ENCODE peak calls at places on chromosomes 12 and 14, in four cellular contexts. One of them, this sample, is unnamed.

GRCh38 chr12:6016756-6017155 is 71.7 kb upstream of the ANO2 start:
- DNase-seq in dorsolateral prefrontal cortex: no peak
- DNase-seq in central memory CD4-positive, alpha-beta T cell: no peak
- DNase-seq in GM20000: no peak
- DNase-seq in this sample: no peak

GRCh38 chr12:69948874-69949273 is 123.8 kb downstream of the MYRFL start:
- DNase-seq in dorsolateral prefrontal cortex: no peak
- DNase-seq in central memory CD4-positive, alpha-beta T cell: no peak
- DNase-seq in GM20000: no peak
- DNase-seq in this sample: no peak

GRCh38 chr12:85856966-85857365 is 17.1 kb upstream of the NTS start:
- DNase-seq in dorsolateral prefrontal cortex: no peak
- DNase-seq in central memory CD4-positive, alpha-beta T cell: no peak
- DNase-seq in GM20000: no peak
- DNase-seq in this sample: no peak

GRCh38 chr14:55874785-55875184 is 243.4 kb upstream of the PELI2 start:
- DNase-seq in dorsolateral prefrontal cortex: no peak
- DNase-seq in central memory CD4-positive, alpha-beta T cell: no peak
- DNase-seq in GM20000: no peak
- DNase-seq in this sample: no peak

GRCh38 chr12:1633459-1633858 is 4.4 kb downstream of the WNT5B start:
- DNase-seq in dorsolateral prefrontal cortex: no peak
- DNase-seq in central memory CD4-positive, alpha-beta T cell: no peak
- DNase-seq in GM20000: no peak
- DNase-seq in this sample: no peak

GRCh38 chr12:119117936-119118335 is 60.8 kb upstream of the HSPB8 start:
- DNase-seq in dorsolateral prefrontal cortex: no peak
- DNase-seq in central memory CD4-positive, alpha-beta T cell: no peak
- DNase-seq in GM20000: no peak
- DNase-seq in this sample: no peak

GRCh38 chr12:119592232-119592631 is 1.3 kb upstream of the TMEM233 start:
- DNase-seq in dorsolateral prefrontal cortex: no peak
- DNase-seq in central memory CD4-positive, alpha-beta T cell: no peak
- DNase-seq in GM20000: no peak
- DNase-seq in this sample: no peak

GRCh38 chr14:103910262-103910935 is 17.9 kb upstream of the TDRD9 start:
- DNase-seq in dorsolateral prefrontal cortex: peak
- DNase-seq in central memory CD4-positive, alpha-beta T cell: peak
- DNase-seq in GM20000: peak
- DNase-seq in this sample: peak

GRCh38 chr14:95505030-95505589 is 11.3 kb downstream of the SYNE3 start:
- DNase-seq in dorsolateral prefrontal cortex: no peak
- DNase-seq in central memory CD4-positive, alpha-beta T cell: no peak
- DNase-seq in GM20000: no peak
- DNase-seq in this sample: no peak

GRCh38 chr14:31270196-31270772 is 62.7 kb upstream of the HECTD1 start:
- DNase-seq in dorsolateral prefrontal cortex: no peak
- DNase-seq in central memory CD4-positive, alpha-beta T cell: no peak
- DNase-seq in GM20000: no peak
- DNase-seq in this sample: no peak

GRCh38 chr12:9910716-9911421 is 21.3 kb downstream of the CLEC2A start:
- DNase-seq in dorsolateral prefrontal cortex: no peak
- DNase-seq in central memory CD4-positive, alpha-beta T cell: no peak
- DNase-seq in GM20000: no peak
- DNase-seq in this sample: no peak

GRCh38 chr12:115450710-115451109 is 766.7 kb upstream of the TBX3 start:
- DNase-seq in dorsolateral prefrontal cortex: no peak
- DNase-seq in central memory CD4-positive, alpha-beta T cell: no peak
- DNase-seq in GM20000: no peak
- DNase-seq in this sample: no peak

GRCh38 chr12:51171884-51172514 is 936 bp downstream of the TFCP2 start:
- DNase-seq in dorsolateral prefrontal cortex: no peak
- DNase-seq in central memory CD4-positive, alpha-beta T cell: peak
- DNase-seq in GM20000: peak
- DNase-seq in this sample: no peak

GRCh38 chr14:30725763-30726162 is 103.6 kb downstream of the SCFD1 start:
- DNase-seq in dorsolateral prefrontal cortex: no peak
- DNase-seq in central memory CD4-positive, alpha-beta T cell: no peak
- DNase-seq in GM20000: no peak
- DNase-seq in this sample: no peak

GRCh38 chr14:89299587-89299986 is 117.4 kb downstream of the FOXN3 start:
- DNase-seq in dorsolateral prefrontal cortex: no peak
- DNase-seq in central memory CD4-positive, alpha-beta T cell: no peak
- DNase-seq in GM20000: no peak
- DNase-seq in this sample: no peak

GRCh38 chr14:32078794-32079663 is 1.9 kb downstream of the ARHGAP5 start:
- DNase-seq in dorsolateral prefrontal cortex: no peak
- DNase-seq in central memory CD4-positive, alpha-beta T cell: no peak
- DNase-seq in GM20000: no peak
- DNase-seq in this sample: no peak

GRCh38 chr12:49946497-49946896 is 4.0 kb upstream of the AQP2 start:
- DNase-seq in dorsolateral prefrontal cortex: no peak
- DNase-seq in central memory CD4-positive, alpha-beta T cell: no peak
- DNase-seq in GM20000: no peak
- DNase-seq in this sample: no peak

GRCh38 chr12:82650627-82651337 is 35.9 kb upstream of the TMTC2 start:
- DNase-seq in dorsolateral prefrontal cortex: no peak
- DNase-seq in central memory CD4-positive, alpha-beta T cell: peak
- DNase-seq in GM20000: peak
- DNase-seq in this sample: peak

GRCh38 chr14:95833429-95833828 is 43.2 kb upstream of the TUNAR start:
- DNase-seq in dorsolateral prefrontal cortex: no peak
- DNase-seq in central memory CD4-positive, alpha-beta T cell: no peak
- DNase-seq in GM20000: no peak
- DNase-seq in this sample: no peak

GRCh38 chr14:100498068-100498467 is 89.1 kb downstream of the BEGAIN start:
- DNase-seq in dorsolateral prefrontal cortex: no peak
- DNase-seq in central memory CD4-positive, alpha-beta T cell: no peak
- DNase-seq in GM20000: no peak
- DNase-seq in this sample: no peak

GRCh38 chr12:124379379-124379937 is 84.6 kb downstream of the RFLNA start:
- DNase-seq in dorsolateral prefrontal cortex: no peak
- DNase-seq in central memory CD4-positive, alpha-beta T cell: no peak
- DNase-seq in GM20000: no peak
- DNase-seq in this sample: no peak

GRCh38 chr12:59357811-59358210 is 238.0 kb upstream of the SLC16A7 start:
- DNase-seq in dorsolateral prefrontal cortex: no peak
- DNase-seq in central memory CD4-positive, alpha-beta T cell: no peak
- DNase-seq in GM20000: no peak
- DNase-seq in this sample: no peak

GRCh38 chr12:49198431-49199155 is 9.7 kb upstream of the TUBA1A start:
- DNase-seq in dorsolateral prefrontal cortex: peak
- DNase-seq in central memory CD4-positive, alpha-beta T cell: no peak
- DNase-seq in GM20000: no peak
- DNase-seq in this sample: no peak

GRCh38 chr12:6032726-6033125 is 87.7 kb upstream of the ANO2 start:
- DNase-seq in dorsolateral prefrontal cortex: no peak
- DNase-seq in central memory CD4-positive, alpha-beta T cell: no peak
- DNase-seq in GM20000: no peak
- DNase-seq in this sample: no peak

GRCh38 chr14:86321151-86321550 is 791.2 kb downstream of the FLRT2 start:
- DNase-seq in dorsolateral prefrontal cortex: no peak
- DNase-seq in central memory CD4-positive, alpha-beta T cell: no peak
- DNase-seq in GM20000: no peak
- DNase-seq in this sample: no peak

GRCh38 chr12:131381716-131382430 is 329.0 kb upstream of the SFSWAP start:
- DNase-seq in dorsolateral prefrontal cortex: no peak
- DNase-seq in central memory CD4-positive, alpha-beta T cell: no peak
- DNase-seq in GM20000: no peak
- DNase-seq in this sample: no peak

GRCh38 chr12:89135976-89136634 is 216.2 kb downstream of the DUSP6 start:
- DNase-seq in dorsolateral prefrontal cortex: no peak
- DNase-seq in central memory CD4-positive, alpha-beta T cell: no peak
- DNase-seq in GM20000: no peak
- DNase-seq in this sample: no peak

GRCh38 chr12:24389394-24389793 is 439.9 kb upstream of the SOX5 start:
- DNase-seq in dorsolateral prefrontal cortex: no peak
- DNase-seq in central memory CD4-positive, alpha-beta T cell: no peak
- DNase-seq in GM20000: no peak
- DNase-seq in this sample: no peak

GRCh38 chr12:5102806-5103205 is 59.1 kb downstream of the KCNA5 start:
- DNase-seq in dorsolateral prefrontal cortex: no peak
- DNase-seq in central memory CD4-positive, alpha-beta T cell: no peak
- DNase-seq in GM20000: no peak
- DNase-seq in this sample: no peak

GRCh38 chr14:87992720-87993484 is at the start of gene GALC:
- DNase-seq in dorsolateral prefrontal cortex: peak
- DNase-seq in central memory CD4-positive, alpha-beta T cell: peak
- DNase-seq in GM20000: peak
- DNase-seq in this sample: peak

GRCh38 chr14:64960762-64961276 is 11.3 kb downstream of the RAB15 start:
- DNase-seq in dorsolateral prefrontal cortex: no peak
- DNase-seq in central memory CD4-positive, alpha-beta T cell: no peak
- DNase-seq in GM20000: no peak
- DNase-seq in this sample: no peak

GRCh38 chr14:36647827-36648753 is 13.6 kb upstream of the PAX9 start:
- DNase-seq in dorsolateral prefrontal cortex: no peak
- DNase-seq in central memory CD4-positive, alpha-beta T cell: no peak
- DNase-seq in GM20000: no peak
- DNase-seq in this sample: peak

GRCh38 chr14:91040545-91040944 is 19.9 kb downstream of the RPS6KA5 start:
- DNase-seq in dorsolateral prefrontal cortex: no peak
- DNase-seq in central memory CD4-positive, alpha-beta T cell: no peak
- DNase-seq in GM20000: no peak
- DNase-seq in this sample: no peak

GRCh38 chr12:109309441-109310246 is 560 bp upstream of the FOXN4 start:
- DNase-seq in dorsolateral prefrontal cortex: no peak
- DNase-seq in central memory CD4-positive, alpha-beta T cell: no peak
- DNase-seq in GM20000: peak
- DNase-seq in this sample: peak

This sample was measured in GM13977.